ENCODE peak calls at places on chromosome 17, in six cellular contexts. L, Q, Z, U, M and C are unnamed samples.

GRCh38 chr17:56867948-56868376 is 34.0 kb downstream of the DGKE start:
- DNase-seq in L (peak), Z (no peak), Q (no peak), U (peak), M (peak), C (peak)

GRCh38 chr17:76901542-76902197 is 33.5 kb downstream of the MGAT5B start:
- DNase-seq in Q (no peak), L (no peak), U (no peak), Z (no peak), M (peak), C (no peak)

GRCh38 chr17:67400193-67400592 is 23.1 kb downstream of the PITPNC1 start:
- DNase-seq in M (no peak), Z (no peak), Q (no peak), L (no peak), U (peak), C (no peak)

GRCh38 chr17:47735536-47736011 is 2.5 kb downstream of the TBX21 start:
- DNase-seq in Z (no peak), L (no peak), Q (no peak), U (no peak), M (no peak), C (no peak)

GRCh38 chr17:67458203-67458602 is 81.1 kb downstream of the PITPNC1 start:
- DNase-seq in L (no peak), M (no peak), Q (no peak), Z (no peak), U (no peak), C (no peak)

GRCh38 chr17:7843536-7844291 is 9.7 kb downstream of the KDM6B start:
- DNase-seq in Z (no peak), U (peak), L (peak), M (peak), Q (peak), C (peak)

GRCh38 chr17:64732336-64733006 is 70.4 kb upstream of the SMURF2 start:
- DNase-seq in L (no peak), U (peak), Z (no peak), M (peak), Q (no peak), C (peak)

GRCh38 chr17:64938925-64939474 is 19.7 kb upstream of the LRRC37A3 start:
- DNase-seq in M (peak), Q (no peak), U (peak), Z (no peak), L (no peak), C (peak)

GRCh38 chr17:47358652-47359051 is 34.9 kb downstream of the EFCAB13 start:
- DNase-seq in L (no peak), M (no peak), Z (no peak), U (no peak), Q (no peak), C (no peak)

GRCh38 chr17:13153036-13153435 is 135.2 kb upstream of the ELAC2 start:
- DNase-seq in Z (no peak), U (no peak), L (no peak), Q (no peak), M (no peak), C (no peak)

GRCh38 chr17:57708401-57708800 is 36.7 kb downstream of the CCDC182 start:
- DNase-seq in U (peak), M (peak), L (no peak), Q (no peak), Z (no peak), C (peak)

GRCh38 chr17:72720494-72720825 is 372.0 kb downstream of the SLC39A11 start:
- DNase-seq in U (no peak), L (no peak), Z (no peak), M (no peak), Q (no peak), C (no peak)

GRCh38 chr17:72724375-72724774 is 368.1 kb downstream of the SLC39A11 start:
- DNase-seq in Q (no peak), L (no peak), M (no peak), U (peak), Z (peak), C (no peak)

GRCh38 chr17:72730091-72730490 is 362.4 kb downstream of the SLC39A11 start:
- DNase-seq in Q (no peak), U (no peak), Z (no peak), M (peak), L (no peak), C (peak)

GRCh38 chr17:72726936-72727335 is 365.6 kb downstream of the SLC39A11 start:
- DNase-seq in Z (no peak), L (no peak), U (no peak), M (no peak), Q (no peak), C (no peak)

GRCh38 chr17:72725432-72726068 is 366.9 kb downstream of the SLC39A11 start:
- DNase-seq in U (peak), Q (peak), Z (peak), L (no peak), M (peak), C (peak)
- H3K4me3 ChIP-seq in U (no peak), Q (no peak), Z (no peak), L (no peak), M (no peak), C (no peak)

GRCh38 chr17:21677126-21677910 is 15.0 kb upstream of the KCNJ18 start:
- DNase-seq in L (no peak), M (no peak), Q (no peak), U (no peak), Z (no peak), C (no peak)

GRCh38 chr17:21678451-21679081 is 13.8 kb upstream of the KCNJ18 start:
- DNase-seq in U (no peak), M (no peak), Z (no peak), Q (peak), L (no peak), C (no peak)

GRCh38 chr17:21674242-21674731 is 18.0 kb upstream of the KCNJ18 start:
- DNase-seq in L (no peak), U (no peak), Q (peak), Z (no peak), M (no peak), C (no peak)

GRCh38 chr17:21677911-21678310 is 14.4 kb upstream of the KCNJ18 start:
- DNase-seq in Q (peak), L (no peak), M (no peak), Z (no peak), U (no peak), C (no peak)

GRCh38 chr17:21676281-21677111 is 15.8 kb upstream of the KCNJ18 start:
- DNase-seq in M (no peak), Z (no peak), L (no peak), U (no peak), Q (peak), C (no peak)
- H3K4me3 ChIP-seq in M (no peak), Z (no peak), L (no peak), U (no peak), Q (no peak), C (no peak)

GRCh38 chr17:4950075-4950756 is 703 bp upstream of the ENO3 start:
- DNase-seq in M (no peak), U (peak), L (no peak), Z (no peak), Q (peak), C (no peak)
- H3K4me3 ChIP-seq in M (peak), U (peak), L (peak), Z (peak), Q (peak), C (peak)

GRCh38 chr17:50560931-50561750 is 626 bp downstream of the CACNA1G start:
- DNase-seq in Z (no peak), L (no peak), U (peak), M (no peak), Q (peak), C (no peak)

GRCh38 chr17:50560185-50560824 is at the start of gene CACNA1G:
- DNase-seq in Z (peak), M (peak), U (peak), Q (peak), L (peak), C (peak)

GRCh38 chr17:50562266-50563094 is 2.0 kb downstream of the CACNA1G start:
- DNase-seq in M (no peak), U (peak), L (no peak), Z (no peak), Q (no peak), C (no peak)

GRCh38 chr17:50563095-50563511 is 2.6 kb downstream of the CACNA1G start:
- DNase-seq in Q (no peak), U (no peak), Z (no peak), L (no peak), M (no peak), C (no peak)

DNA sequence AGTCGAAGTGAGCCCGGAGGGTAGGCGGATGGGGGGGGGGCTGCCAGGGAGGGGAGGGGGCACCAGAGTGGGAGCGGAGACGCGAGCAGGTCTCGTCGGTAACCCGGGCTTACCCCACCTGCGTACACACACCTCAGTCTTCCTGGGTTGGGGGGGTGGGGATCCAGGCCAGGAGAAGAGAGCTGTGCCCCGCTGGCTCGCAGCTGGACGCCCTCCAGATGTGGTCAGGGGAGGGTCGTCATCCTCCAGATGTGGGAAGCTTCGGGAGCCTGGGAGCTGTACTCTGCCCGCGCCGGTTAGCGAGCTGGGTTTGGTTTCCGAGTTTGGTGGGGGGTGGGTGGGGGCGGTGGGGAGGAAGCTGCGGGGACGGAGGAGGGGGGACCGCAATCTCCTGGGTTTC is 1.3 kb downstream of the CACNA1G start:
- DNase-seq in Z (no peak), M (no peak), L (no peak), U (no peak), Q (no peak), C (no peak)
- H3K4me3 ChIP-seq in Z (no peak), M (no peak), L (no peak), U (peak), Q (peak), C (no peak)

DNA sequence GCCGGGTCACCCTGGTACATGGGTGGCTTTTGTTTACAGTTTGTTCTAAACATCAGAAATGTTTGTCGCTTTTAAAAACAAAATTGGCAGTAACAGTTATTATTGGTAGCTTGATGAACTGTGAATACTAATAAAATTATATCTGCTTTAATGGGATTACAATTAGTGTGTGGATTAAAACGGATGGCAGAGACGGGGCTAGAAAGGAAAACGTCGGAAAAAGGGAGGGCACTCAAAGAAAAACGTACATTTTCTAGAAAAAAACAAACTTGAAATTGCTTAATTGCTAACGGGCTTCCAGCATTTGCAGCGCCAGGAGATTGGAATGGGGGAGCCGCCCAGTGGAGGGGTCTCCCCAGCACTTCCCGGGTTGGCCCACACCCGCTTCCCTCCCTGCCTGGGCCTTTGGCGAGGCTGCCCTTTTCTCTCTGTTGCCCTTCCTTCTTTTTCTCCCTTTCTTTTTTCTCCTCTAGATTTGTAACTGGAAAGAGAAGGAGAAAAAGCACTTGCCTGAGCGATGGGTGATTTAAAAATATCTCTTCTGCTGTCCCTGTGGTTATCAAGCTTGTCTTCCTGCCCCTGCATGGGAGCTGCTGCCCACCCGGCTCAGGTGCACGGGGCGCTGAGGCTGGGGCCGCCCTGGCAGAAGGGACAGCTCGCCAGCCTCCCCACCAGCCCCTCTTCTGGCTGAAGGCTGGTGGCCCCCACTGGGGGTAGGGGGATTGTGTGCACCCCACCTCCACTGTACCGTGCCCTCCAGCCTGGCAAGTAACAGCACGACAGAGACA is 5.9 kb downstream of the BAHCC1 start:
- DNase-seq in U (no peak), L (no peak), Z (no peak), Q (no peak), M (peak), C (no peak)
- H3K4me3 ChIP-seq in U (peak), L (peak), Z (peak), Q (peak), M (peak), C (peak)

GRCh38 chr17:5419356-5419958 is at the start of gene NUP88:
- DNase-seq in M (peak), U (peak), Z (peak), L (peak), Q (peak), C (peak)
- H3K4me3 ChIP-seq in M (peak), U (peak), Z (peak), L (peak), Q (peak), C (peak)

GRCh38 chr17:17851603-17852002 is 14.8 kb upstream of the SREBF1 start:
- DNase-seq in Q (no peak), Z (no peak), L (no peak), M (no peak), U (no peak), C (no peak)

GRCh38 chr17:17849863-17850373 is 13.1 kb upstream of the SREBF1 start:
- DNase-seq in Q (peak), M (peak), Z (no peak), L (no peak), U (peak), C (peak)

GRCh38 chr17:17849147-17849820 is 12.5 kb upstream of the SREBF1 start:
- DNase-seq in M (peak), Q (peak), U (peak), Z (no peak), L (no peak), C (peak)

GRCh38 chr17:17848311-17848710 is 11.5 kb upstream of the SREBF1 start:
- DNase-seq in Z (no peak), U (no peak), L (no peak), Q (no peak), M (no peak), C (no peak)

DNA sequence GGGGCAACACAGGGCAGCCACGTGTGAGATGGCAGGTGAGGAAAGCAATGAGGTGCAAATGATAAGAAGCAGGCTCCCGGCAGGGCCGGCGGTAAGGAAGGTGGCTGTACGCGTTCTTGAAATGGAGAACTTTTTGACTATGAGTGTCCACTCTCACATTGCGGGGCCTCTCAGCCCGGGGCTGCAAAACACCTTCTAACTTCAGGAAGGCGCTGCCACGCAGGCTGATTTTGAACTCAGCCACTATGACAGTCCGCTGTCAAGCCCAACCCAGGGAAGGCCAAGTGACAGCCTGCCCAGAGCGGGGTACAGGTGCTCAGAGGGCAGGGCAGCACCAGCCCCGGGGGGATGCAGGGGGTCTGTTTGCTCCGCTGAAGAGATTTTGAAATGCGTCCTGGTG is 14.3 kb upstream of the SREBF1 start:
- DNase-seq in Q (no peak), M (no peak), Z (no peak), L (no peak), U (no peak), C (no peak)
- H3K4me3 ChIP-seq in Q (no peak), M (no peak), Z (no peak), L (no peak), U (no peak), C (no peak)

GRCh38 chr17:81805707-81806460 is 1.9 kb downstream of the GCGR start:
- DNase-seq in L (no peak), Q (no peak), U (no peak), Z (no peak), M (no peak), C (no peak)
- H3K4me3 ChIP-seq in L (no peak), Q (no peak), U (no peak), Z (no peak), M (no peak), C (no peak)

GRCh38 chr17:38617074-38617860 is 11.5 kb upstream of the SRCIN1 start:
- DNase-seq in Z (no peak), L (no peak), U (no peak), M (no peak), Q (no peak), C (no peak)

GRCh38 chr17:38616361-38616760 is 10.6 kb upstream of the SRCIN1 start:
- DNase-seq in Q (no peak), Z (no peak), U (no peak), M (no peak), L (no peak), C (no peak)

GRCh38 chr17:38619937-38620550 is 14.3 kb upstream of the SRCIN1 start:
- DNase-seq in L (no peak), U (no peak), Q (no peak), M (no peak), Z (no peak), C (no peak)

GRCh38 chr17:38619451-38619795 is 13.7 kb upstream of the SRCIN1 start:
- DNase-seq in Q (no peak), L (no peak), Z (no peak), U (no peak), M (no peak), C (no peak)

GRCh38 chr17:38617967-38618760 is 12.4 kb upstream of the SRCIN1 start:
- DNase-seq in M (no peak), Q (no peak), U (no peak), L (no peak), Z (no peak), C (no peak)
- H3K4me3 ChIP-seq in M (no peak), Q (no peak), U (no peak), L (no peak), Z (no peak), C (no peak)